ENCODE peak calls at places on chromosomes 5 and 9, in nine cellular contexts. G is AG04450, Q is NCI-H1105, K is OCI-M1, J is NCI-H446, I is nephron progenitor cell, C is epithelial cell of proximal tubule, N is WERI-Rb-1, S is NCI-H82. O is an unnamed sample.

GRCh38 chr5:149885512-149885911 is 59.1 kb downstream of the PDE6A start:
- DNase-seq in C (no peak), I (no peak), Q (no peak), N (no peak), K (no peak), J (no peak), G (no peak), S (no peak), O (no peak)

GRCh38 chr5:150153957-150154617 is 1.6 kb downstream of the PDGFRB start:
- DNase-seq in G (no peak), Q (no peak), K (peak), I (no peak), C (no peak), S (no peak), N (no peak), J (no peak), O (no peak)

GRCh38 chr5:40224421-40224820 is 455.3 kb upstream of the PTGER4 start:
- DNase-seq in Q (no peak), S (no peak), K (no peak), J (no peak), N (no peak), G (no peak), C (no peak), I (no peak), O (no peak)

GRCh38 chr5:83987513-83988292 is 267.0 kb upstream of the HAPLN1 start:
- DNase-seq in J (no peak), I (no peak), S (no peak), K (no peak), C (no peak), Q (peak), G (no peak), N (no peak), O (no peak)

GRCh38 chr5:65866837-65867508 is 59.4 kb upstream of the ERBIN start:
- DNase-seq in S (no peak), C (no peak), K (no peak), I (no peak), N (no peak), G (no peak), J (no peak), Q (no peak), O (no peak)

GRCh38 chr5:179191506-179192184 is 131.5 kb downstream of the ZNF354C start:
- DNase-seq in N (no peak), K (no peak), C (no peak), J (no peak), S (no peak), G (no peak), I (no peak), Q (no peak), O (peak)

GRCh38 chr5:158207733-158208132 is 348.8 kb upstream of the CLINT1 start:
- DNase-seq in G (no peak), N (peak), I (no peak), Q (no peak), S (no peak), C (no peak), J (no peak), K (no peak), O (no peak)

GRCh38 chr5:56003633-56004032 is 8.9 kb upstream of the IL6ST start:
- DNase-seq in C (no peak), J (peak), G (no peak), I (no peak), K (no peak), Q (no peak), S (no peak), N (no peak), O (no peak)

GRCh38 chr9:127651697-127652610 is 39.9 kb downstream of the STXBP1 start:
- DNase-seq in K (no peak), I (no peak), J (no peak), N (no peak), Q (no peak), G (no peak), S (no peak), C (no peak), O (no peak)

GRCh38 chr5:140393738-140394137 is 7.9 kb upstream of the ANKHD1 start:
- DNase-seq in N (no peak), I (no peak), K (no peak), C (no peak), G (no peak), S (no peak), J (no peak), Q (no peak), O (no peak)

GRCh38 chr9:88197781-88198345 is 59.6 kb upstream of the SPATA31C2 start:
- DNase-seq in I (no peak), S (no peak), K (peak), J (no peak), N (no peak), Q (no peak), C (peak), G (peak), O (no peak)

GRCh38 chr5:76641514-76642120 is 18.4 kb upstream of the F2RL2 start:
- DNase-seq in I (peak), Q (peak), C (peak), J (peak), S (peak), G (peak), N (peak), K (peak), O (no peak)

GRCh38 chr5:73917433-73917832 is 291.4 kb downstream of the ARHGEF28 start:
- DNase-seq in C (no peak), N (no peak), J (peak), K (no peak), Q (no peak), G (no peak), S (no peak), I (no peak), O (no peak)

GRCh38 chr5:172716796-172717313 is 54.1 kb downstream of the DUSP1 start:
- DNase-seq in K (peak), C (no peak), S (peak), J (peak), G (peak), I (peak), Q (peak), N (peak), O (peak)

GRCh38 chr5:56941981-56942380 is 9.9 kb downstream of the MIER3 start:
- DNase-seq in J (no peak), K (peak), I (no peak), S (no peak), C (no peak), Q (no peak), G (peak), N (no peak), O (no peak)

GRCh38 chr5:107567901-107568671 is 102.7 kb downstream of the EFNA5 start:
- DNase-seq in S (peak), Q (peak), I (no peak), K (no peak), G (no peak), J (peak), N (no peak), C (no peak), O (no peak)

GRCh38 chr9:110156902-110157301 is 51.1 kb downstream of the C9orf152 start:
- DNase-seq in G (no peak), N (no peak), K (peak), S (no peak), J (peak), I (no peak), C (no peak), Q (no peak), O (no peak)

GRCh38 chr5:85893996-85894395 is 723.7 kb upstream of the COX7C start:
- DNase-seq in I (no peak), J (no peak), C (no peak), K (no peak), G (no peak), N (no peak), Q (no peak), S (no peak), O (no peak)

GRCh38 chr9:134268308-134268724 is 57.9 kb upstream of the RXRA start:
- DNase-seq in G (no peak), N (no peak), Q (no peak), C (no peak), I (no peak), S (no peak), J (no peak), K (peak), O (peak)

GRCh38 chr9:94108584-94108983 is 24.3 kb downstream of the PTPDC1 start:
- DNase-seq in K (no peak), S (no peak), I (no peak), G (no peak), N (no peak), Q (no peak), J (no peak), C (no peak), O (no peak)

GRCh38 chr5:158609729-158610128 is 490.0 kb downstream of the EBF1 start:
- DNase-seq in C (no peak), I (no peak), G (no peak), J (peak), N (no peak), K (no peak), Q (no peak), S (peak), O (no peak)

GRCh38 chr5:150655221-150655620 is 5.8 kb upstream of the MYOZ3 start:
- DNase-seq in Q (no peak), K (no peak), S (no peak), C (no peak), N (no peak), J (no peak), I (no peak), G (no peak), O (no peak)

GRCh38 chr5:24353606-24354005 is 291.2 kb downstream of the CDH10 start:
- DNase-seq in K (no peak), S (no peak), I (no peak), J (peak), Q (no peak), G (no peak), N (no peak), C (no peak), O (no peak)

GRCh38 chr9:109052416-109052815 is 39.1 kb upstream of the CTNNAL1 start:
- DNase-seq in Q (no peak), I (no peak), C (no peak), K (no peak), S (no peak), J (no peak), G (no peak), N (no peak), O (no peak)

GRCh38 chr9:98064623-98065392 is 8.3 kb downstream of the NANS start:
- DNase-seq in N (no peak), I (no peak), G (no peak), J (no peak), Q (no peak), K (no peak), C (no peak), S (no peak), O (no peak)

O was measured in Right ventricle myocardium inferior.